ENCODE peak calls at places on chromosomes 13 and 19, in nine cellular contexts. One of them, this sample, is unnamed.

GRCh38 chr19:51721905-51722304 is 1.9 kb downstream of the HAS1 start:
- DNase-seq in WTC11: no peak
- DNase-seq in MCF 10A: no peak
- DNase-seq in CD8-positive, alpha-beta T cell: no peak
- DNase-seq in cardiac muscle cell: no peak
- DNase-seq in retinal pigment epithelial cell: no peak
- DNase-seq in fibroblast of the aortic adventitia: no peak
- DNase-seq in Peyer's patch: no peak
- DNase-seq in astrocyte of the spinal cord: no peak
- DNase-seq in this sample: no peak

GRCh38 chr19:2032296-2032941 is 16.9 kb upstream of the BTBD2 start:
- DNase-seq in WTC11: no peak
- DNase-seq in MCF 10A: peak
- DNase-seq in CD8-positive, alpha-beta T cell: peak
- DNase-seq in cardiac muscle cell: no peak
- DNase-seq in retinal pigment epithelial cell: peak
- DNase-seq in fibroblast of the aortic adventitia: peak
- DNase-seq in Peyer's patch: peak
- DNase-seq in astrocyte of the spinal cord: peak
- DNase-seq in this sample: peak

GRCh38 chr19:2064788-2065524 is 13.9 kb upstream of the MKNK2 start:
- DNase-seq in WTC11: no peak
- DNase-seq in MCF 10A: no peak
- DNase-seq in CD8-positive, alpha-beta T cell: no peak
- DNase-seq in cardiac muscle cell: no peak
- DNase-seq in retinal pigment epithelial cell: no peak
- DNase-seq in fibroblast of the aortic adventitia: peak
- DNase-seq in Peyer's patch: no peak
- DNase-seq in astrocyte of the spinal cord: no peak
- DNase-seq in this sample: no peak

GRCh38 chr13:30312859-30313258 is 5.5 kb upstream of the KATNAL1 start:
- DNase-seq in WTC11: no peak
- DNase-seq in MCF 10A: peak
- DNase-seq in CD8-positive, alpha-beta T cell: no peak
- DNase-seq in cardiac muscle cell: no peak
- DNase-seq in retinal pigment epithelial cell: no peak
- DNase-seq in fibroblast of the aortic adventitia: peak
- DNase-seq in Peyer's patch: no peak
- DNase-seq in astrocyte of the spinal cord: no peak
- DNase-seq in this sample: no peak

GRCh38 chr13:48579167-48579918 is 46.5 kb upstream of the RCBTB2 start:
- DNase-seq in WTC11: no peak
- DNase-seq in MCF 10A: peak
- DNase-seq in CD8-positive, alpha-beta T cell: no peak
- DNase-seq in cardiac muscle cell: no peak
- DNase-seq in retinal pigment epithelial cell: no peak
- DNase-seq in fibroblast of the aortic adventitia: no peak
- DNase-seq in Peyer's patch: no peak
- DNase-seq in astrocyte of the spinal cord: no peak
- DNase-seq in this sample: no peak

GRCh38 chr13:27997904-27998522 is 9.5 kb upstream of the URAD start:
- DNase-seq in WTC11: peak
- DNase-seq in MCF 10A: peak
- DNase-seq in CD8-positive, alpha-beta T cell: peak
- DNase-seq in cardiac muscle cell: peak
- DNase-seq in retinal pigment epithelial cell: no peak
- DNase-seq in fibroblast of the aortic adventitia: peak
- DNase-seq in Peyer's patch: no peak
- DNase-seq in astrocyte of the spinal cord: peak
- DNase-seq in this sample: no peak

GRCh38 chr19:35851213-35852028 is 883 bp downstream of the NPHS1 start:
- DNase-seq in WTC11: peak
- DNase-seq in MCF 10A: no peak
- DNase-seq in CD8-positive, alpha-beta T cell: no peak
- DNase-seq in cardiac muscle cell: peak
- DNase-seq in retinal pigment epithelial cell: no peak
- DNase-seq in fibroblast of the aortic adventitia: no peak
- DNase-seq in Peyer's patch: no peak
- DNase-seq in astrocyte of the spinal cord: no peak
- DNase-seq in this sample: no peak

GRCh38 chr13:94431569-94431968 is 47.9 kb downstream of the DCT start:
- DNase-seq in WTC11: no peak
- DNase-seq in MCF 10A: no peak
- DNase-seq in CD8-positive, alpha-beta T cell: no peak
- DNase-seq in cardiac muscle cell: no peak
- DNase-seq in retinal pigment epithelial cell: no peak
- DNase-seq in fibroblast of the aortic adventitia: peak
- DNase-seq in Peyer's patch: no peak
- DNase-seq in astrocyte of the spinal cord: no peak
- DNase-seq in this sample: no peak

GRCh38 chr13:33251131-33251629 is 34.4 kb downstream of the STARD13 start:
- DNase-seq in WTC11: no peak
- DNase-seq in MCF 10A: peak
- DNase-seq in CD8-positive, alpha-beta T cell: no peak
- DNase-seq in cardiac muscle cell: no peak
- DNase-seq in retinal pigment epithelial cell: no peak
- DNase-seq in fibroblast of the aortic adventitia: peak
- DNase-seq in Peyer's patch: no peak
- DNase-seq in astrocyte of the spinal cord: peak
- DNase-seq in this sample: no peak

DNA sequence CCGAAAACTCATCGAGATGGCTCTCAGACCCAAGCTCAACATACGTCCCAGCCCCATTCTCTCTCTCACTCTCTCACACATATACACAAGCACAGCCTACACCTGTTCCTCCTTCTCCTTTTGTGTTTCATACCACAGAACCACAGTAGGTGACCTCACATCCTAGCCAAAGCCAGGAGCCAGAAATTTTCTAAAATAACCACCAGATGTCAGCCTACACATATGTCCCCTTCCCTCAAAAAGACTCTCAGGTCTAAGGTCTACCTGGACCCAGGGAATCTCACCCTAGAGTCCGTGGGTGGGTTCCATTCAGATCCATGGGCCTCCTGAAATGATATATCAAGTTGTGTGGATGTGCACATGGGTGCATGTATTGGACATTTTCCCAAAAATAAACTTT is 104.2 kb upstream of the IPO5 start:
- DNase-seq in WTC11: no peak
- DNase-seq in MCF 10A: peak
- DNase-seq in CD8-positive, alpha-beta T cell: no peak
- DNase-seq in cardiac muscle cell: peak
- DNase-seq in retinal pigment epithelial cell: peak
- DNase-seq in fibroblast of the aortic adventitia: peak
- DNase-seq in Peyer's patch: no peak
- DNase-seq in astrocyte of the spinal cord: peak
- DNase-seq in this sample: no peak
- TF ChIP-seq CTCF in WTC11: no peak
- TF ChIP-seq CTCF in MCF 10A: peak
- TF ChIP-seq CTCF in CD8-positive, alpha-beta T cell: no peak
- TF ChIP-seq CTCF in cardiac muscle cell: peak
- TF ChIP-seq CTCF in retinal pigment epithelial cell: peak
- TF ChIP-seq CTCF in fibroblast of the aortic adventitia: peak
- TF ChIP-seq CTCF in Peyer's patch: no peak
- TF ChIP-seq CTCF in astrocyte of the spinal cord: peak
- TF ChIP-seq CTCF in this sample: no peak

DNA sequence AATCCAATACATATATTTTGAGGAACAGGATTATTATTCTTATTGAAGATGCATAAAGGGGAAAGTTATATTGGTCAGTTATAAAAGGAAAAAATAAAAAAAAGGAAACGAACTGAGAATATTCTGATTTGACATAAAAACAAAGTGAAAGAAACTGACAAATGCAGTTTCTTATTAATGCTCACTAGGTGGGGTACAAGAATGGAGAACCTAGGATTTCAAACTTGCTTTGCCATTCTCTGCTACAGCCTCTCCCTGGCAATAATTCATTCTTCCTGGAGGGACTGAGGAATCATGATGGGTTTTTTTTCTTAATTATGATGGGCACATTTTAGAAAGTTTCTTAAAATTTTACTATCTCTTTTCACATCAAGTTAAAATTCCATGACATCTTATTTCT is 154.9 kb downstream of the PCDH9 start:
- DNase-seq in WTC11: no peak
- DNase-seq in MCF 10A: peak
- DNase-seq in CD8-positive, alpha-beta T cell: no peak
- DNase-seq in cardiac muscle cell: no peak
- DNase-seq in retinal pigment epithelial cell: no peak
- DNase-seq in fibroblast of the aortic adventitia: peak
- DNase-seq in Peyer's patch: no peak
- DNase-seq in astrocyte of the spinal cord: no peak
- DNase-seq in this sample: no peak
- TF ChIP-seq CTCF in WTC11: no peak
- TF ChIP-seq CTCF in MCF 10A: peak
- TF ChIP-seq CTCF in CD8-positive, alpha-beta T cell: no peak
- TF ChIP-seq CTCF in cardiac muscle cell: peak
- TF ChIP-seq CTCF in retinal pigment epithelial cell: no peak
- TF ChIP-seq CTCF in fibroblast of the aortic adventitia: peak
- TF ChIP-seq CTCF in Peyer's patch: no peak
- TF ChIP-seq CTCF in astrocyte of the spinal cord: peak
- TF ChIP-seq CTCF in this sample: no peak

DNA sequence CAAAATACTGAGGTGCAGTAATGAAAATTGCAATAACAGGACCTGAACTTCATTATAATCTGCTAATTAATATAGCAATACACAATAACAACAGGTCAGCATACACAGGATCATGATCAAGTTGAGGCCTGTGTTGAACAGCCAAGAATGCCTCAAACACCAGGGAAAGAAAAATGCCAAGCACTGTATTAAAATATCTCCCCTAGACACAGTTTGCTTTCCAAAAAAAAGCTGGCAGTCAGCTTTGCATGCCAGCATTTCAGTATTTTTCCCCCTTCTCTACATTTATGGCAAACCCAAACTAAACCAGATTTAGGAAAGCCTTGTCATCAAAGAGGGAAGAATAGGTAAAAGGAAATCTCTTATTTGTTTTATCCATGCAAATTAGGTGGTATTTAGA is 226.9 kb downstream of the LHFPL6 start:
- DNase-seq in WTC11: no peak
- DNase-seq in MCF 10A: no peak
- DNase-seq in CD8-positive, alpha-beta T cell: no peak
- DNase-seq in cardiac muscle cell: no peak
- DNase-seq in retinal pigment epithelial cell: no peak
- DNase-seq in fibroblast of the aortic adventitia: no peak
- DNase-seq in Peyer's patch: no peak
- DNase-seq in astrocyte of the spinal cord: no peak
- DNase-seq in this sample: no peak
- TF ChIP-seq CTCF in WTC11: no peak
- TF ChIP-seq CTCF in MCF 10A: no peak
- TF ChIP-seq CTCF in CD8-positive, alpha-beta T cell: no peak
- TF ChIP-seq CTCF in cardiac muscle cell: no peak
- TF ChIP-seq CTCF in retinal pigment epithelial cell: no peak
- TF ChIP-seq CTCF in fibroblast of the aortic adventitia: no peak
- TF ChIP-seq CTCF in Peyer's patch: no peak
- TF ChIP-seq CTCF in astrocyte of the spinal cord: no peak
- TF ChIP-seq CTCF in this sample: no peak

GRCh38 chr19:11192957-11193939 is 4.1 kb downstream of the KANK2 start:
- DNase-seq in WTC11: no peak
- DNase-seq in MCF 10A: no peak
- DNase-seq in CD8-positive, alpha-beta T cell: no peak
- DNase-seq in cardiac muscle cell: no peak
- DNase-seq in retinal pigment epithelial cell: no peak
- DNase-seq in fibroblast of the aortic adventitia: no peak
- DNase-seq in Peyer's patch: no peak
- DNase-seq in astrocyte of the spinal cord: no peak
- DNase-seq in this sample: no peak
- TF ChIP-seq CTCF in WTC11: no peak
- TF ChIP-seq CTCF in MCF 10A: no peak
- TF ChIP-seq CTCF in CD8-positive, alpha-beta T cell: no peak
- TF ChIP-seq CTCF in cardiac muscle cell: no peak
- TF ChIP-seq CTCF in retinal pigment epithelial cell: no peak
- TF ChIP-seq CTCF in fibroblast of the aortic adventitia: no peak
- TF ChIP-seq CTCF in Peyer's patch: no peak
- TF ChIP-seq CTCF in astrocyte of the spinal cord: no peak
- TF ChIP-seq CTCF in this sample: no peak

DNA sequence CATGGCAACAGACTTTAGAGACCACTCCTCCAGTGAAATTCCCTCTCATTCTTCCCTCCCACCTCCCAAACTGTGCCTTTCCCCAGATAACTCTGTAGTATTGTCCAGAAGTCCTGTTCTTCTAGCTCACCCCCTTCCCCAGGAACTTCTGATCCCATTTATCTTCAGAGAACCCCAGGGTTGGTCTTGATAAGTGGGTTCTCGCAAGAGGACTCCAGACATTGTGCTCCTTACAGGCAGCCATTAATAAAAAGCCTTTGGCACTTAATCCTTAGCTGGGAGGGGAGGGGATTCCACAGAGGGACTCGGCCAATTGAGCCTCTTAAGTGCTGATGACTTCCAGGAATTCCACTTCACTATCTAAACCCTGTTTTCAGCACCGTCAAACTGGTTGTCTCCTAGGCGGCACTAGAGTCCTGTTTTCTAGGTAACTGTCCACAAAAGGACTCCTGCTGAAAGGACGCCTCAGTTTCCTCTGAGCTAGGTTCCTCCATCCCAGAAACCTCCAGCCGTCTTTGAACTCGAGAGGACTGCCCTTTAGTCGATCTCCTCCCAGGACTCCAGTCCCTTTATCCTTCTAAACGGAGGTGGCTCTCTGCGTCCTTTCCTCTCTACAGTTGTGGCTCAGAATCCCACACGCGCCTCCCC is 2.0 kb downstream of the LTBP4 start:
- DNase-seq in WTC11: no peak
- DNase-seq in MCF 10A: no peak
- DNase-seq in CD8-positive, alpha-beta T cell: no peak
- DNase-seq in cardiac muscle cell: peak
- DNase-seq in retinal pigment epithelial cell: no peak
- DNase-seq in fibroblast of the aortic adventitia: peak
- DNase-seq in Peyer's patch: no peak
- DNase-seq in astrocyte of the spinal cord: no peak
- DNase-seq in this sample: no peak
- TF ChIP-seq CTCF in WTC11: no peak
- TF ChIP-seq CTCF in MCF 10A: no peak
- TF ChIP-seq CTCF in CD8-positive, alpha-beta T cell: no peak
- TF ChIP-seq CTCF in cardiac muscle cell: no peak
- TF ChIP-seq CTCF in retinal pigment epithelial cell: peak
- TF ChIP-seq CTCF in fibroblast of the aortic adventitia: peak
- TF ChIP-seq CTCF in Peyer's patch: no peak
- TF ChIP-seq CTCF in astrocyte of the spinal cord: no peak
- TF ChIP-seq CTCF in this sample: no peak

DNA sequence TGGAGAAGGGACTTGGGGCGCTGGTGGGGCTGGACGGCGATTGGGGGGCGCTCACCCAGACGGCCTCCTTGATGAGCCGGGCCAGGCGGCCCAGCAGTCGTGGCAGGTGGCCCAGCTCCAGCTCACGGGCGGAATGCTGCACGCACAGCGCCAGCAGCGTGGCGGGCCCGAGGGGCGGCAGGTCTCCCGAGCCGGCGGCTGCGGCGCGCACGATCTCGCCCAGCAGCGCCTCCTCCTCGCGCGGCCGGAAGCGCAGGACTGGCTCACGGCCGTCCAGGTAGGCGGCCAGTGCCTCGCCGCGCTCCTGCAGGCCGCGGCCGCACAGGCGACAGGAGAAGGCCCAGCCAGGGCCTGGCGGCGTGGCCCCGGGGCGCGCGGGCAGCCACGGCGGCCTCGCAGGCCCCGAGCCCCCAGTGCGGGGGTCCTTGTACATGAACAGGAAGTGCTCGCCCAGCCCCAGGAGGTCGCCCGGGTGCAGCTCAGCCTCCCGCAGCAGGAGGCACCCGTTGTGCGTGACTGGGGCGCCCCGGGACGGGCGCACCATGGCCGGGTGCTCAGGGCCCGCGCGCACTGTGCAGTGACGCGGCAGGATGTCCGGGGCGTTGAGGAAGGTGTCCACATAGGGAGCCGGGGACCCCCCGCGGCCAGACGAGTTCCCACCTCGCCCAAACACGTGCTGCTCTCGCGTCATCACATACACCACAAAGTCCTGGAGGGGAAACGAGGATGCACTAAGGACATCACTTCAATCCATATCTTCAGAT is 9.5 kb upstream of the MAMSTR start:
- DNase-seq in WTC11: peak
- DNase-seq in MCF 10A: no peak
- DNase-seq in CD8-positive, alpha-beta T cell: no peak
- DNase-seq in cardiac muscle cell: no peak
- DNase-seq in retinal pigment epithelial cell: no peak
- DNase-seq in fibroblast of the aortic adventitia: no peak
- DNase-seq in Peyer's patch: no peak
- DNase-seq in astrocyte of the spinal cord: no peak
- DNase-seq in this sample: no peak
- TF ChIP-seq CTCF in WTC11: no peak
- TF ChIP-seq CTCF in MCF 10A: no peak
- TF ChIP-seq CTCF in CD8-positive, alpha-beta T cell: no peak
- TF ChIP-seq CTCF in cardiac muscle cell: no peak
- TF ChIP-seq CTCF in retinal pigment epithelial cell: no peak
- TF ChIP-seq CTCF in fibroblast of the aortic adventitia: no peak
- TF ChIP-seq CTCF in Peyer's patch: no peak
- TF ChIP-seq CTCF in astrocyte of the spinal cord: no peak
- TF ChIP-seq CTCF in this sample: no peak